ENCODE peak calls at places on chromosome 11, in five cellular contexts. L is psoas muscle, N is lower lobe of right lung, H is tibial nerve, C is astrocyte. T is an unnamed sample.
A peak's percentile ranks its signal among the peaks of the same experiment; 100 is the strongest.

GRCh38 chr11:17696741-17697140 is 22.6 kb upstream of the MYOD1 start:
- DNase-seq in N (no peak), C (no peak), L (no peak), H (no peak), T (no peak)

GRCh38 chr11:92225206-92225562 is 566 bp downstream of the FAT3 start:
- DNase-seq in C (no peak), N (no peak), H (no peak), L (no peak), T (no peak)

GRCh38 chr11:16881074-16881709 is 133.0 kb downstream of the PLEKHA7 start:
- DNase-seq in N (peak; percentile 69), C (peak; percentile 65), L (peak; percentile 61), H (no peak), T (no peak)

GRCh38 chr11:116357769-116358544 is 414.8 kb downstream of the BUD13 start:
- DNase-seq in N (peak; percentile 68), H (no peak), C (no peak), L (no peak), T (no peak)

GRCh38 chr11:7413961-7414728 is 71.2 kb upstream of the OLFML1 start:
- DNase-seq in C (no peak), H (no peak), L (no peak), N (no peak), T (no peak)

GRCh38 chr11:128451651-128452470 is 135.5 kb downstream of the ETS1 start:
- DNase-seq in C (peak; percentile 70), H (peak; percentile 47), L (peak; percentile 60), N (peak; percentile 74), T (no peak)

GRCh38 chr11:92830382-92831148 is 138.9 kb upstream of the MTNR1B start:
- DNase-seq in H (no peak), L (no peak), C (no peak), N (no peak), T (no peak)

GRCh38 chr11:45919806-45920530 is 2.3 kb upstream of the PEX16 start:
- DNase-seq in L (peak; percentile 12), C (no peak), H (no peak), N (peak; percentile 35), T (no peak)

GRCh38 chr11:132258865-132259264 is 888.5 kb downstream of the NTM start:
- DNase-seq in N (no peak), L (no peak), H (no peak), C (peak; percentile 68), T (no peak)

GRCh38 chr11:17807034-17807433 is 72.5 kb downstream of the KCNC1 start:
- DNase-seq in L (no peak), H (no peak), N (no peak), C (no peak), T (no peak)

GRCh38 chr11:5257296-5257695 is 2.7 kb upstream of the HBG2 start:
- DNase-seq in L (no peak), C (no peak), N (no peak), H (no peak), T (no peak)

GRCh38 chr11:131811380-131811779 is 441.0 kb downstream of the NTM start:
- DNase-seq in L (no peak), N (no peak), H (no peak), C (no peak), T (no peak)

GRCh38 chr11:74870485-74870884 is 78.4 kb downstream of the XRRA1 start:
- DNase-seq in C (peak; percentile 16), L (no peak), H (no peak), N (no peak), T (peak; percentile 10)

GRCh38 chr11:6617315-6617781 is 1.9 kb downstream of the TPP1 start:
- DNase-seq in L (no peak), H (no peak), N (no peak), C (no peak), T (no peak)

GRCh38 chr11:120974466-120974865 is 49.4 kb upstream of the TBCEL start:
- DNase-seq in H (no peak), N (no peak), L (no peak), C (no peak), T (no peak)

GRCh38 chr11:134475951-134476350 is 63.9 kb upstream of the B3GAT1 start:
- DNase-seq in N (no peak), C (no peak), L (no peak), H (no peak), T (no peak)
- H3K9me3 ChIP-seq in N (no peaks in the 10 kb centered on the region), C (no peaks in the 10 kb centered on the region), L (no peaks in the 10 kb centered on the region), H (no peaks in the 10 kb centered on the region), T (peaks cover 84% of the 10 kb centered on the region)

GRCh38 chr11:77126861-77127673 is 979 bp upstream of the MYO7A start:
- DNase-seq in N (peak; percentile 62), H (peak; percentile 39), L (peak; percentile 59), C (no peak), T (no peak)
- H3K4me3 ChIP-seq in N (peak overlapping the region; percentile 53), H (peak overlapping the region; percentile 8), L (peak overlapping the region; percentile 62), C (peak overlapping the region; percentile 50), T (peak overlapping the region; percentile 59)

GRCh38 chr11:32136654-32137053 is 45.8 kb downstream of the RCN1 start:
- DNase-seq in N (no peak), H (no peak), C (no peak), L (no peak), T (no peak)
- H3K9me3 ChIP-seq in N (no peaks in the 10 kb centered on the region), H (no peaks in the 10 kb centered on the region), C (no peaks in the 10 kb centered on the region), L (no peaks in the 10 kb centered on the region), T (no peaks in the 10 kb centered on the region)

GRCh38 chr11:122661182-122661945 is 5.8 kb downstream of the UBASH3B start:
- DNase-seq in N (no peak), C (peak; percentile 59), L (no peak), H (no peak), T (no peak)
- H3K4me3 ChIP-seq in N (no peak overlapping the region), C (peak overlapping the region; percentile 16), L (no peak overlapping the region), H (no peak overlapping the region), T (no peak overlapping the region)